ENCODE peak calls at places on chromosomes 7 and 10, in ten cellular contexts. One of them, this sample, is unnamed.

GRCh38 chr7:85750454-85750949 is 563.6 kb upstream of the SEMA3D start:
- DNase-seq in dermis microvascular lymphatic vessel endothelial cell: peak
- DNase-seq in A549: peak
- DNase-seq in RCC 7860: no peak
- DNase-seq in colonic mucosa: peak
- DNase-seq in trophoblast cell: no peak
- DNase-seq in nephron progenitor cell: peak
- DNase-seq in activated T-cell treated with anti-CD3 and anti-CD28 coated beads for 1 hour: no peak
- DNase-seq in fibroblast of the aortic adventitia: peak
- DNase-seq in astrocyte of the spinal cord: peak
- DNase-seq in this sample: no peak

GRCh38 chr10:92892706-92893054 is 44.4 kb downstream of the EXOC6 start:
- DNase-seq in A549: no peak
- DNase-seq in RCC 7860: no peak
- DNase-seq in nephron progenitor cell: no peak
- DNase-seq in activated T-cell treated with anti-CD3 and anti-CD28 coated beads for 1 hour: no peak
- DNase-seq in fibroblast of the aortic adventitia: no peak
- DNase-seq in dermis microvascular lymphatic vessel endothelial cell: no peak
- DNase-seq in colonic mucosa: no peak
- DNase-seq in astrocyte of the spinal cord: no peak
- DNase-seq in trophoblast cell: no peak
- DNase-seq in this sample: no peak

GRCh38 chr10:98270786-98271185 is 2.8 kb upstream of the LOXL4 start:
- DNase-seq in trophoblast cell: no peak
- DNase-seq in colonic mucosa: no peak
- DNase-seq in dermis microvascular lymphatic vessel endothelial cell: no peak
- DNase-seq in RCC 7860: no peak
- DNase-seq in astrocyte of the spinal cord: no peak
- DNase-seq in A549: no peak
- DNase-seq in nephron progenitor cell: no peak
- DNase-seq in fibroblast of the aortic adventitia: no peak
- DNase-seq in activated T-cell treated with anti-CD3 and anti-CD28 coated beads for 1 hour: no peak
- DNase-seq in this sample: no peak

GRCh38 chr10:125823663-125824251 is 411 bp downstream of the BCCIP start:
- DNase-seq in trophoblast cell: no peak
- DNase-seq in nephron progenitor cell: peak
- DNase-seq in fibroblast of the aortic adventitia: no peak
- DNase-seq in A549: no peak
- DNase-seq in colonic mucosa: peak
- DNase-seq in RCC 7860: no peak
- DNase-seq in activated T-cell treated with anti-CD3 and anti-CD28 coated beads for 1 hour: peak
- DNase-seq in astrocyte of the spinal cord: no peak
- DNase-seq in dermis microvascular lymphatic vessel endothelial cell: no peak
- DNase-seq in this sample: no peak

GRCh38 chr7:152624218-152624617 is 51.7 kb downstream of the XRCC2 start:
- DNase-seq in activated T-cell treated with anti-CD3 and anti-CD28 coated beads for 1 hour: no peak
- DNase-seq in trophoblast cell: no peak
- DNase-seq in RCC 7860: no peak
- DNase-seq in astrocyte of the spinal cord: no peak
- DNase-seq in colonic mucosa: no peak
- DNase-seq in nephron progenitor cell: no peak
- DNase-seq in fibroblast of the aortic adventitia: no peak
- DNase-seq in dermis microvascular lymphatic vessel endothelial cell: no peak
- DNase-seq in A549: no peak
- DNase-seq in this sample: no peak

GRCh38 chr10:60733189-60733815 is 45.0 kb upstream of the CDK1 start:
- DNase-seq in A549: peak
- DNase-seq in dermis microvascular lymphatic vessel endothelial cell: no peak
- DNase-seq in RCC 7860: no peak
- DNase-seq in activated T-cell treated with anti-CD3 and anti-CD28 coated beads for 1 hour: peak
- DNase-seq in fibroblast of the aortic adventitia: peak
- DNase-seq in trophoblast cell: peak
- DNase-seq in nephron progenitor cell: peak
- DNase-seq in colonic mucosa: peak
- DNase-seq in astrocyte of the spinal cord: no peak
- DNase-seq in this sample: no peak

GRCh38 chr10:1411451-1411850 is 325.9 kb downstream of the ADARB2 start:
- DNase-seq in astrocyte of the spinal cord: no peak
- DNase-seq in nephron progenitor cell: no peak
- DNase-seq in fibroblast of the aortic adventitia: no peak
- DNase-seq in colonic mucosa: no peak
- DNase-seq in trophoblast cell: no peak
- DNase-seq in activated T-cell treated with anti-CD3 and anti-CD28 coated beads for 1 hour: no peak
- DNase-seq in A549: no peak
- DNase-seq in RCC 7860: no peak
- DNase-seq in dermis microvascular lymphatic vessel endothelial cell: no peak
- DNase-seq in this sample: no peak

GRCh38 chr10:93600861-93601773 is at the start of gene RBP4:
- DNase-seq in nephron progenitor cell: peak
- DNase-seq in trophoblast cell: no peak
- DNase-seq in astrocyte of the spinal cord: peak
- DNase-seq in A549: peak
- DNase-seq in activated T-cell treated with anti-CD3 and anti-CD28 coated beads for 1 hour: no peak
- DNase-seq in dermis microvascular lymphatic vessel endothelial cell: no peak
- DNase-seq in fibroblast of the aortic adventitia: peak
- DNase-seq in RCC 7860: no peak
- DNase-seq in colonic mucosa: peak
- DNase-seq in this sample: no peak

GRCh38 chr10:32650246-32650655 is 204.3 kb downstream of the CCDC7 start:
- DNase-seq in RCC 7860: no peak
- DNase-seq in nephron progenitor cell: no peak
- DNase-seq in trophoblast cell: no peak
- DNase-seq in activated T-cell treated with anti-CD3 and anti-CD28 coated beads for 1 hour: no peak
- DNase-seq in dermis microvascular lymphatic vessel endothelial cell: no peak
- DNase-seq in fibroblast of the aortic adventitia: peak
- DNase-seq in astrocyte of the spinal cord: no peak
- DNase-seq in A549: no peak
- DNase-seq in colonic mucosa: no peak
- DNase-seq in this sample: no peak

GRCh38 chr7:112452102-112452888 is 2.0 kb downstream of the IFRD1 start:
- DNase-seq in fibroblast of the aortic adventitia: peak
- DNase-seq in colonic mucosa: peak
- DNase-seq in A549: peak
- DNase-seq in RCC 7860: peak
- DNase-seq in activated T-cell treated with anti-CD3 and anti-CD28 coated beads for 1 hour: no peak
- DNase-seq in dermis microvascular lymphatic vessel endothelial cell: peak
- DNase-seq in nephron progenitor cell: peak
- DNase-seq in astrocyte of the spinal cord: peak
- DNase-seq in trophoblast cell: peak
- DNase-seq in this sample: no peak

GRCh38 chr10:58052772-58053171 is 214.9 kb downstream of the IPMK start:
- DNase-seq in trophoblast cell: no peak
- DNase-seq in fibroblast of the aortic adventitia: no peak
- DNase-seq in RCC 7860: no peak
- DNase-seq in astrocyte of the spinal cord: no peak
- DNase-seq in dermis microvascular lymphatic vessel endothelial cell: no peak
- DNase-seq in A549: no peak
- DNase-seq in nephron progenitor cell: no peak
- DNase-seq in colonic mucosa: no peak
- DNase-seq in activated T-cell treated with anti-CD3 and anti-CD28 coated beads for 1 hour: no peak
- DNase-seq in this sample: no peak